ENCODE peak calls at places on chromosomes 13 and 19, in nine cellular contexts. E is Caco-2, L is left ventricle myocardium inferior, B is H1, H is fibroblast of lung, C is psoas muscle, D is adrenal gland, Z is fibroblast of the aortic adventitia, R is AG04450. S is an unnamed sample.
A peak's percentile ranks its signal among the peaks of the same experiment; 100 is the strongest.

GRCh38 chr19:28737021-28737525 is 475.9 kb downstream of the UQCRFS1 start:
- DNase-seq in E (no peak), L (no peak), B (no peak), H (peak; percentile 65), C (no peak), D (peak; percentile 16), Z (peak; percentile 79), R (peak; percentile 2), S (peak; percentile 24)

GRCh38 chr19:33883869-33884519 is 87.3 kb downstream of the KCTD15 start:
- DNase-seq in E (no peak), L (peak; percentile 27), B (peak; percentile 60), H (no peak), C (no peak), D (peak; percentile 20), Z (no peak), R (no peak), S (peak; percentile 27)

GRCh38 chr13:49499889-49500660 is 4.3 kb downstream of the PHF11 start:
- DNase-seq in E (no peak), L (no peak), B (no peak), H (peak; percentile 86), C (no peak), D (no peak), Z (peak; percentile 79), R (peak; percentile 71), S (peak; percentile 63)

GRCh38 chr19:28239270-28239669 is 973.7 kb downstream of the UQCRFS1 start:
- DNase-seq in E (peak; percentile 1), L (no peak), B (peak; percentile 43), H (no peak), C (no peak), D (no peak), Z (peak; percentile 3), R (no peak), S (no peak)

GRCh38 chr19:28166025-28166424 is 1046.9 kb downstream of the UQCRFS1 start:
- DNase-seq in E (no peak), L (no peak), B (no peak), H (no peak), C (no peak), D (no peak), Z (no peak), R (no peak), S (no peak)

GRCh38 chr13:52195052-52195837 is 35.8 kb upstream of the NEK3 start:
- DNase-seq in E (no peak), L (peak; percentile 85), B (peak; percentile 60), H (peak; percentile 84), C (peak; percentile 82), D (peak; percentile 84), Z (peak; percentile 72), R (peak; percentile 26), S (peak; percentile 36)

GRCh38 chr13:19586904-19587634 is 25.7 kb upstream of the TPTE2 start:
- DNase-seq in E (peak; percentile 41), L (no peak), B (no peak), H (peak; percentile 16), C (peak; percentile 29), D (peak; percentile 31), Z (no peak), R (no peak), S (no peak)

GRCh38 chr19:49565261-49565660 is 15.1 kb downstream of the NOSIP start:
- DNase-seq in E (no peak), L (no peak), B (no peak), H (peak; percentile 49), C (no peak), D (peak; percentile 58), Z (peak; percentile 52), R (no peak), S (no peak)

GRCh38 chr19:46503848-46504453 is 8.3 kb upstream of the PNMA8B start:
- DNase-seq in E (no peak), L (no peak), B (no peak), H (no peak), C (no peak), D (no peak), Z (no peak), R (no peak), S (no peak)

GRCh38 chr13:103007427-103007762 is 58.8 kb downstream of the SLC10A2 start:
- DNase-seq in E (no peak), L (no peak), B (no peak), H (no peak), C (no peak), D (no peak), Z (no peak), R (no peak), S (no peak)

GRCh38 chr19:52535831-52536800 is 8.6 kb downstream of the ZNF808 start:
- DNase-seq in E (no peak), L (peak; percentile 94), B (peak; percentile 41), H (peak; percentile 71), C (peak; percentile 91), D (peak; percentile 85), Z (peak; percentile 66), R (peak; percentile 24), S (peak; percentile 66)

GRCh38 chr13:75181906-75182305 is 300.1 kb downstream of the TBC1D4 start:
- DNase-seq in E (no peak), L (no peak), B (no peak), H (peak; percentile 67), C (no peak), D (no peak), Z (peak; percentile 89), R (peak; percentile 32), S (peak; percentile 80)

GRCh38 chr19:7637374-7638256 is 705 bp downstream of the STXBP2 start:
- DNase-seq in E (peak; percentile 34), L (peak; percentile 51), B (no peak), H (no peak), C (peak; percentile 47), D (no peak), Z (no peak), R (no peak), S (no peak)

GRCh38 chr19:31132753-31133110 is 216.5 kb downstream of the TSHZ3 start:
- DNase-seq in E (no peak), L (no peak), B (no peak), H (no peak), C (no peak), D (no peak), Z (no peak), R (no peak), S (no peak)

GRCh38 chr19:37969695-37970094 is 62.7 kb downstream of the SIPA1L3 start:
- DNase-seq in E (no peak), L (no peak), B (no peak), H (no peak), C (no peak), D (no peak), Z (no peak), R (no peak), S (no peak)

GRCh38 chr19:1362385-1363257 is 21.1 kb upstream of the NDUFS7 start:
- DNase-seq in E (no peak), L (no peak), B (no peak), H (no peak), C (no peak), D (no peak), Z (no peak), R (no peak), S (no peak)

GRCh38 chr19:1365306-1365963 is 18.3 kb upstream of the NDUFS7 start:
- DNase-seq in E (no peak), L (no peak), B (no peak), H (no peak), C (no peak), D (no peak), Z (no peak), R (no peak), S (no peak)

GRCh38 chr19:1363599-1363998 is 20.1 kb upstream of the NDUFS7 start:
- DNase-seq in E (no peak), L (no peak), B (no peak), H (no peak), C (no peak), D (no peak), Z (no peak), R (no peak), S (no peak)

GRCh38 chr19:1365964-1366695 is 17.6 kb upstream of the NDUFS7 start:
- DNase-seq in E (no peak), L (no peak), B (no peak), H (no peak), C (no peak), D (no peak), Z (no peak), R (no peak), S (no peak)

DNA sequence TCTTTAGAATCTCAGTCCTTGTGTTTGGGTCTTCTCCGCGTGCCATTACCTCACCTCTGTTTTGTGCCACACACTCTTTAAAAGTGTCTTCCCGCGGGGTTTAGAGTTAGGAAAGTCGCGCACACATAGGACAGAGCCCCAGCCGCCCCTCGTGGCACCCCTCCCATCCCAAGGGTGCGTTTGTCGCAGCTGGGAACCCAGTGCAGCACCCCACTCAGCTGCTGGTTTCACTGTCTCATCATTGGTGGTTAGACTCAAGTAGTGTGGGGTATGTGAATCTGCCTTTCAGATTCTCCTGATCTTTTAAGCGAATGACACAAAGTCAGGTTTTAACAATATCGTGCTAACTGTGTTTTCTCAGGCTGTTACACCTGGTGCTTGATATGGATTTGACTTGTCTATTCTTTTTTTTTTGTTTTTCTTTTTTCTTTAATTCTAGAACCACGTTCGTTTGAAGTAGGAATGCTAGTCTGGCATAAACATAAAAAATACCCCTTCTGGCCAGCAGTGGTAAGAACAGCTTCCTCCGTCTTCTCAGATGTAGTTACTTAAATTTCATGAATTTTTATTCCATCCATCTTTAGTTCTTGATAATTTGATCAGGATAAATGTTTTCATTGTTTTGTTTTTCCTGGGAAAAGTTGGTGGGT is 19.5 kb upstream of the NDUFS7 start:
- DNase-seq in E (no peak), L (no peak), B (no peak), H (no peak), C (no peak), D (no peak), Z (peak; percentile 24), R (no peak), S (no peak)
- H3K4me3 ChIP-seq in E (no peak overlapping the region), L (no peak overlapping the region), B (no peak overlapping the region), H (no peak overlapping the region), C (no peak overlapping the region), D (no peak overlapping the region), Z (no peak overlapping the region), R (no peak overlapping the region), S (no peak overlapping the region)

GRCh38 chr19:11422163-11423068 is 3.3 kb upstream of the RGL3 start:
- DNase-seq in E (no peak), L (peak; percentile 84), B (peak; percentile 88), H (peak; percentile 25), C (peak; percentile 70), D (peak; percentile 79), Z (peak; percentile 23), R (no peak), S (peak; percentile 33)
- H3K4me3 ChIP-seq in E (no peak overlapping the region), L (peak overlapping the region; percentile 66), B (peak overlapping the region; percentile 37), H (no peak overlapping the region), C (peak overlapping the region; percentile 45), D (no peak overlapping the region), Z (no peak overlapping the region), R (peak overlapping the region; percentile 20), S (peak overlapping the region; percentile 12)

DNA sequence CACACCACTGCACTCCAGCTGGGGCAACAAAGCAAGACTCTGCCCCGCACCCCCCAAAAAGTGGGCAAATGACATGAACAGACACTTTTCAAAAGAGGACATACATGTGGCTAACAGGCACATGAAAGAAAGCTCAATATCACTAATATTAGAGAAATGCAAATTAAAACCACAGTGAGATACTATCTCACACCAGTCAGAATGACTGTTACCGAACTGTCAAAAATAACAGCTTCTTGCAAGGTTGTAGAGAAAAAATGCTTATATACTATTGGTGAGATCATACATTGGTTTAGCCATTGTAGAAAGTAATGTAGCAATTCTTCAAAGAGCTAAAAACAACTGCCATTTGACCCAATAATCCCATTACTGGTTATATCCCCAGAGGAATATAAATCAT is 99.5 kb upstream of the SPATA13 start:
- DNase-seq in E (no peak), L (no peak), B (no peak), H (no peak), C (no peak), D (no peak), Z (no peak), R (no peak), S (no peak)
- H3K4me3 ChIP-seq in E (no peak overlapping the region), L (no peak overlapping the region), B (no peak overlapping the region), H (no peak overlapping the region), C (no peak overlapping the region), D (no peak overlapping the region), Z (no peak overlapping the region), R (no peak overlapping the region), S (no peak overlapping the region)

GRCh38 chr19:39479916-39480315 is 722 bp upstream of the TIMM50 start:
- DNase-seq in E (no peak), L (no peak), B (no peak), H (no peak), C (no peak), D (no peak), Z (no peak), R (no peak), S (no peak)
- H3K4me3 ChIP-seq in E (peak overlapping the region; percentile 94), L (peak overlapping the region; percentile 99), B (peak overlapping the region; percentile 33), H (no peak overlapping the region), C (peak overlapping the region; percentile 97), D (no peak overlapping the region), Z (no peak overlapping the region), R (no peak overlapping the region), S (peak overlapping the region; percentile 99)